ENCODE peak calls at places on chromosomes 11 and 22, in six cellular contexts. Y, J, W, N, I and Z are unnamed samples.

GRCh38 chr11:8807544-8808225 is 103.3 kb upstream of the AKIP1 start:
- DNase-seq in Y (no peak), J (no peak), W (no peak), N (no peak), I (no peak), Z (no peak)

GRCh38 chr22:42437488-42438292 is 5.5 kb upstream of the NFAM1 start:
- DNase-seq in N (peak), J (peak), Y (peak), I (no peak), W (peak), Z (peak)

GRCh38 chr11:112558691-112559090 is 298.0 kb upstream of the PLET1 start:
- DNase-seq in J (no peak), I (no peak), Y (no peak), W (no peak), N (no peak), Z (no peak)

GRCh38 chr22:24400726-24401596 is 26.4 kb upstream of the ADORA2A start:
- DNase-seq in I (no peak), N (no peak), W (no peak), J (no peak), Y (no peak), Z (no peak)

GRCh38 chr11:64250406-64250874 is 890 bp upstream of the PLCB3 start:
- DNase-seq in J (no peak), Y (no peak), W (no peak), I (no peak), N (no peak), Z (no peak)

GRCh38 chr11:57097149-57097548 is 84.6 kb upstream of the LRRC55 start:
- DNase-seq in Y (no peak), I (no peak), W (no peak), J (no peak), N (no peak), Z (no peak)

GRCh38 chr22:25903294-25903693 is 161.3 kb downstream of the MYO18B start:
- DNase-seq in J (no peak), Y (no peak), N (peak), W (no peak), I (no peak), Z (no peak)

GRCh38 chr11:74636633-74637184 is 44.3 kb downstream of the POLD3 start:
- DNase-seq in I (no peak), W (no peak), J (no peak), N (no peak), Y (no peak), Z (no peak)

GRCh38 chr11:78419327-78419726 is 1.7 kb upstream of the GAB2 start:
- DNase-seq in J (no peak), W (no peak), N (no peak), Y (no peak), I (no peak), Z (no peak)

GRCh38 chr22:19197997-19198865 is 19.7 kb upstream of the SLC25A1 start:
- DNase-seq in J (no peak), W (no peak), N (no peak), I (peak), Y (no peak), Z (no peak)